ENCODE peak calls at places on chromosomes 11 and 22, in ten cellular contexts. U is CD4-positive, CD25-positive, alpha-beta regulatory T cell; W is thoracic aorta; O is stimulated activated CD8-positive, alpha-beta memory T cell treated with anti-CD3 and anti-CD28 coated beads, Interleukin-15, amount 100 ng/mL, for 1 hour; R is NCI-H1105 treated with DMSO at 0.1 percent for 48 hours; S is astrocyte of the spinal cord; G is KBM-7; C is LNCaP clone FGC; M is GM10248; I is dermis blood vessel endothelial cell. L is an unnamed sample.

GRCh38 chr11:36455658-36456111 is 54.4 kb downstream of the TRAF6 start:
- DNase-seq in M (no peak), R (no peak), G (peak; percentile 59), U (no peak), C (no peak), I (peak; percentile 18), W (peak; percentile 69), O (no peak), S (peak; percentile 100), L (no peak)

GRCh38 chr11:111524056-111524455 is 9.5 kb downstream of the HOATZ start:
- DNase-seq in R (no peak), U (no peak), C (no peak), S (no peak), I (no peak), M (no peak), O (no peak), W (no peak), G (no peak), L (no peak)

GRCh38 chr22:24990344-24990905 is 37.9 kb downstream of the KIAA1671 start:
- DNase-seq in W (no peak), G (no peak), R (no peak), U (no peak), O (no peak), C (no peak), S (no peak), M (no peak), I (no peak), L (no peak)

GRCh38 chr11:78564037-78564888 is 10.4 kb downstream of the NARS2 start:
- DNase-seq in O (no peak), R (peak; percentile 58), U (peak; percentile 34), I (peak; percentile 85), S (peak; percentile 74), C (peak; percentile 45), G (peak; percentile 78), M (no peak), W (no peak), L (no peak)

GRCh38 chr11:72584293-72584921 is 89.8 kb downstream of the PDE2A start:
- DNase-seq in O (no peak), U (peak; percentile 22), C (no peak), R (no peak), G (no peak), I (no peak), M (no peak), S (no peak), W (no peak), L (peak; percentile 57)

GRCh38 chr11:8403310-8403709 is 139.6 kb upstream of the LMO1 start:
- DNase-seq in O (no peak), S (peak; percentile 34), M (no peak), C (no peak), G (peak; percentile 10), R (no peak), W (no peak), I (peak; percentile 32), U (no peak), L (no peak)

GRCh38 chr11:66046901-66047300 is 2.1 kb downstream of the GAL3ST3 start:
- DNase-seq in G (no peak), U (no peak), S (no peak), W (no peak), M (no peak), I (no peak), C (no peak), R (no peak), O (no peak), L (no peak)

GRCh38 chr22:26529345-26529744 is 17.1 kb upstream of the TFIP11 start:
- DNase-seq in W (no peak), C (peak; percentile 43), I (no peak), U (no peak), O (no peak), R (no peak), S (no peak), M (no peak), G (no peak), L (no peak)

GRCh38 chr11:9943346-9944110 is 279.7 kb downstream of the SWAP70 start:
- DNase-seq in U (no peak), G (no peak), O (no peak), I (peak; percentile 8), W (no peak), M (no peak), S (peak; percentile 58), C (no peak), R (no peak), L (no peak)

GRCh38 chr11:34519595-34520235 is 6.1 kb upstream of the ELF5 start:
- DNase-seq in I (no peak), C (no peak), O (no peak), U (no peak), W (no peak), M (no peak), R (no peak), G (no peak), S (no peak), L (no peak)

GRCh38 chr11:37468344-37468743 is 870.3 kb upstream of the RAG2 start:
- DNase-seq in G (no peak), S (no peak), O (no peak), U (no peak), I (no peak), C (no peak), R (no peak), M (no peak), W (no peak), L (no peak)

GRCh38 chr11:75576445-75577049 is 14.5 kb downstream of the SERPINH1 start:
- DNase-seq in W (no peak), C (no peak), S (peak; percentile 46), R (no peak), M (peak; percentile 70), U (no peak), I (no peak), G (peak; percentile 89), O (no peak), L (no peak)

GRCh38 chr11:27253200-27253599 is 109.8 kb downstream of the CCDC34 start:
- DNase-seq in M (no peak), U (no peak), R (no peak), G (no peak), I (no peak), C (no peak), W (no peak), O (no peak), S (no peak), L (no peak)

GRCh38 chr11:65425105-65425970 is 2.7 kb downstream of the NEAT1 start:
- DNase-seq in G (peak; percentile 84), R (no peak), W (no peak), C (no peak), U (peak; percentile 82), S (peak; percentile 74), M (no peak), I (peak; percentile 71), O (peak; percentile 62), L (peak; percentile 77)

GRCh38 chr11:32109596-32109995 is 18.7 kb downstream of the RCN1 start:
- DNase-seq in U (no peak), R (no peak), M (no peak), C (no peak), G (no peak), O (no peak), I (no peak), S (no peak), W (no peak), L (no peak)

GRCh38 chr11:90476442-90477007 is 253.7 kb upstream of the CHORDC1 start:
- DNase-seq in O (no peak), M (no peak), G (peak; percentile 25), U (no peak), R (peak; percentile 67), I (peak; percentile 63), S (peak; percentile 33), W (no peak), C (peak; percentile 51), L (no peak)

GRCh38 chr11:8863838-8864237 is 47.2 kb upstream of the AKIP1 start:
- DNase-seq in U (no peak), S (peak; percentile 69), M (no peak), G (no peak), R (no peak), W (no peak), O (no peak), I (peak; percentile 55), C (no peak), L (no peak)

GRCh38 chr11:20089357-20089756 is 70.9 kb downstream of the DBX1 start:
- DNase-seq in C (no peak), I (no peak), M (no peak), W (no peak), U (no peak), S (no peak), R (no peak), G (no peak), O (no peak), L (no peak)

GRCh38 chr11:128527046-128527445 is 60.3 kb downstream of the ETS1 start:
- DNase-seq in U (no peak), G (no peak), C (no peak), R (no peak), W (no peak), O (no peak), S (no peak), I (no peak), M (no peak), L (no peak)

GRCh38 chr22:22720201-22720723 is 75.8 kb downstream of the GGTLC2 start:
- DNase-seq in O (no peak), G (peak; percentile 80), W (no peak), C (no peak), R (no peak), M (peak; percentile 72), I (peak; percentile 75), U (no peak), S (peak; percentile 36), L (peak; percentile 19)

GRCh38 chr22:24162377-24162927 is 18.8 kb upstream of the SUSD2 start:
- DNase-seq in O (no peak), W (no peak), U (no peak), M (no peak), C (no peak), G (no peak), R (no peak), S (no peak), I (peak; percentile 16), L (no peak)

L was measured in stimulated activated CD4-positive, alpha-beta T cell treated with anti-CD3 and anti-CD28 coated beads, Interleukin-1b, Interleukin-23, amount 100 ng/mL, for 4 hours.